ENCODE peak calls at places on chromosome 1, in eight cellular contexts. N is left ventricle myocardium inferior, S is fibroblast of lung, B is LNCaP clone FGC, G is choroid plexus epithelial cell, Q is cardiac fibroblast, V is colonic mucosa, U is lung. J is an unnamed sample.

GRCh38 chr1:27037518-27037917 is 24.9 kb upstream of the TENT5B start:
- DNase-seq in V (no peak), B (no peak), S (no peak), N (no peak), G (no peak), U (no peak), Q (no peak), J (no peak)

GRCh38 chr1:46401514-46401913 is 7.4 kb downstream of the FAAH start:
- DNase-seq in U (no peak), B (no peak), S (peak; percentile 16), V (no peak), N (no peak), G (peak; percentile 16), Q (peak; percentile 45), J (peak; percentile 27)

GRCh38 chr1:188937965-188938551 is 1539.6 kb downstream of the BRINP3 start:
- DNase-seq in B (no peak), G (peak; percentile 8), U (no peak), S (peak; percentile 2), V (no peak), N (no peak), Q (no peak), J (no peak)

GRCh38 chr1:172401907-172402306 is 18.6 kb upstream of the C1orf105 start:
- DNase-seq in S (no peak), B (no peak), V (no peak), G (no peak), Q (no peak), U (no peak), N (no peak), J (peak; percentile 31)

GRCh38 chr1:213119794-213120193 is 68.8 kb downstream of the RPS6KC1 start:
- DNase-seq in N (no peak), B (no peak), U (no peak), V (no peak), G (no peak), Q (no peak), S (no peak), J (no peak)

GRCh38 chr1:162944974-162945639 is 84.1 kb upstream of the CCDC190 start:
- DNase-seq in U (no peak), N (no peak), Q (no peak), G (no peak), S (no peak), B (no peak), V (no peak), J (no peak)

GRCh38 chr1:185074307-185074706 is 28.9 kb downstream of the RNF2 start:
- DNase-seq in B (no peak), Q (peak; percentile 28), S (no peak), U (no peak), V (no peak), G (peak; percentile 30), N (no peak), J (peak; percentile 30)

GRCh38 chr1:150613061-150613920 is 16.1 kb downstream of the ENSA start:
- DNase-seq in S (peak; percentile 94), V (peak; percentile 80), Q (peak; percentile 96), U (no peak), G (peak; percentile 85), B (peak; percentile 76), N (no peak), J (peak; percentile 88)

GRCh38 chr1:12453400-12454343 is 164.3 kb downstream of the DHRS3 start:
- DNase-seq in S (no peak), V (no peak), U (no peak), N (no peak), G (no peak), Q (no peak), B (no peak), J (no peak)

GRCh38 chr1:21508580-21509350 is 458 bp upstream of the ALPL start:
- DNase-seq in V (peak; percentile 63), U (peak; percentile 81), Q (peak; percentile 50), G (peak; percentile 48), N (peak; percentile 76), B (no peak), S (peak; percentile 43), J (peak; percentile 24)
- H3K4me3 ChIP-seq in V (no peak overlapping the region), U (no peak overlapping the region), Q (peak overlapping the region; percentile 27), G (peak overlapping the region; percentile 41), N (peak overlapping the region; percentile 64), B (no peak overlapping the region), S (no peak overlapping the region), J (peak overlapping the region; percentile 39)

DNA sequence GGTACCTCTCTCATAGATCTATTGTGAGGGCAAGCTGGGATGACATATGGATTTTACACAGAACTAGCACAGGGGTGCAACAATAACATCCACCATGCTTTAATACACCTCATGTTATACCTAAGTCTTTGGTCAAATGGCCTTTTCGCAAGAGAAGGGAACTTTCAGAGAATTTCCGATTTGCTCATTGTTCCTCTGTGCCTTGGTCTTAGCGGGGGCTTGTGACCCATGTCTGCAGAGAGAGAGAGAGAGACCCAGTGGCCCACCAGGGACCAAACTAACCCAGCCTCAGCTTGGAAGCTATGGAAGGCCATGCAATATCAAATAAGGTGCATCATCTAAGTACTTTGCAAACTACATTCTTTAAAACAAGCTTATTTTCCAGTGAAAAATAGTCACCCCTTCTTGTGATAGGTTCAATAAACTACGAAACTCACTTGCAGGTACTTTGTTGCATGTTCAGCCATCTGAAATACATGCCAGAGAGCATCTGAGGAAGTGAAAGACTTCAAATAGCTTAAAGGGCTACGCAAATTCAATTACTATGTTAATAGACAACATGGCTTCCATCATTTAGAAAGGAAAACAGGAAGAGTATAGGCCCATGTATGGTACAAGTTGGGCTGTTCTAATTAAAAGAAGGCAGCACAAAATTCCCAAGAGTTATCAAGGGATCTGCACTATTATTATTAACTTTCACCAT is 100.7 kb downstream of the KCNN3 start:
- DNase-seq in V (no peak), B (no peak), U (no peak), Q (no peak), S (no peak), G (no peak), N (no peak), J (no peak)
- TF ChIP-seq CTCF in V (no peak), B (no peak), U (no peak), Q (no peak), S (no peak), G (no peak), N (no peak), J (no peak)

DNA sequence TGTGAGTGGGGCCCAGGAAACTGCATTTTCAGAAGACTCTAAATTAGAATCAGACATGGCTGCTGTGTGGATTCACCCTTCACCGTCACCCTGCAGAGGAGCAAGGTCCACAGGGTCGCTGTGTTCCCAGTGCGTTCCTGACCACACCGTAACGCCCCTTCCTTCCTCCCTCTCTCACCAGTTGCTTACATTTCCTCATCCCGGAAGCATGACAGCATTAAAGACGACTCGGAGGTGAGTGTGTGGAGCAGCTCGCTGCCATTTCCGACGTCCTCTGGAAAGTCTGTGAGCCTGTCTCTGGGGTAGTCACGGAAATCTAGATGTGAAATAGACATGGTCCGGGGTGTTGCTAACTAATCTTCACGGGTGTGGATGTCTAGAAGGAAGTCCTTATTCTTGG is 45.9 kb downstream of the FAAP20 start:
- DNase-seq in B (no peak), G (peak; percentile 8), V (no peak), N (peak; percentile 32), U (no peak), S (no peak), Q (no peak), J (no peak)
- H3K4me3 ChIP-seq in B (no peak overlapping the region), G (no peak overlapping the region), V (no peak overlapping the region), N (no peak overlapping the region), U (no peak overlapping the region), S (no peak overlapping the region), Q (no peak overlapping the region), J (no peak overlapping the region)

GRCh38 chr1:8571200-8571984 is 246.0 kb downstream of the RERE start:
- DNase-seq in N (no peak), V (no peak), U (no peak), G (peak; percentile 75), Q (peak; percentile 76), B (peak; percentile 36), S (peak; percentile 78), J (peak; percentile 83)
- TF ChIP-seq CTCF in N (peak; percentile 52), V (no peak), U (peak; percentile 6), G (peak; percentile 61), Q (peak; percentile 57), B (peak; percentile 63), S (peak; percentile 55), J (peak; percentile 64)

GRCh38 chr1:44417351-44418021 is 12.4 kb downstream of the RNF220 start:
- DNase-seq in U (no peak), Q (no peak), B (no peak), G (peak; percentile 23), N (peak; percentile 40), V (no peak), S (no peak), J (peak; percentile 9)
- H3K4me3 ChIP-seq in U (no peak overlapping the region), Q (no peak overlapping the region), B (no peak overlapping the region), G (no peak overlapping the region), N (peak overlapping the region; percentile 65), V (no peak overlapping the region), S (no peak overlapping the region), J (no peak overlapping the region)

DNA sequence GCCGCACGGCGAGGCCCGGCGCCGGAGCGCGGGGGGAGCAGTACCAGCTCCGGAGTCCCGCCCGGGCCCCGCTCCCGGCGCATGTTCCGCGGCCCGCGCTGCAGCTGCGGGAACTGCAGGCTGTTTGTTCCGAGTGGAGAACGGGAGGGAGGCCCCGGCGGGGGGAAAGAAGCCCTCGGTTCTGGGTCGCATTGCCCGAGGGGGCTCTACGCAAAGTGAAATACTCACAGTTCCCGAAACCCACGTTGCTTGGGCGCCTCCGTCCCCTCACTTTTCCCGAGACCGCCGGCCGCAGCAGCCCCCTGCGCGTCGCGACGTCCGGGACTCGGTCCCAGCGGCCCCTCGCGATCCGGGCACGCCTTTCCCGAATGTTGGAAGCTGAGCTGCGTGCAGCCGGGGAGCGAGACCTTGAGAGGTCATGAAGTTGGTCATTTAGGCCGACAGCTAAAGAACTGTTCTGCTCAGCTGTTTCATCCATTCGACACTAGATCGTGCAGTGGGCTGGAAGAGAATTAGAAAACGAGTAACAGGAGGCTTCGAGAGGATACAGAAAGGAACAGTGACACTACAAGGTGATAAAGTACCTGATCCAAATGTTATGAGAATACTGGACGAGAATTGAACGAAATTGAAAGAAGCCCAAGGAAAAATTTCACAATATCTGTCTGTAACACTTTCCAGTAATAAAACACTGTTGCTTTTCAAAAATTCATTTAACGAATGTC is 596 bp upstream of the LIN9 start:
- DNase-seq in N (peak; percentile 20), Q (no peak), B (no peak), U (peak; percentile 29), S (peak; percentile 47), G (peak; percentile 14), V (peak; percentile 35), J (peak; percentile 16)
- TF ChIP-seq CTCF in N (peak; percentile 55), Q (peak; percentile 29), B (no peak), U (no peak), S (peak; percentile 3), G (peak; percentile 27), V (no peak), J (peak; percentile 42)

GRCh38 chr1:94805912-94806311 is 14.2 kb upstream of the SLC44A3 start:
- DNase-seq in B (no peak), U (peak; percentile 62), Q (peak; percentile 73), G (peak; percentile 77), N (no peak), S (peak; percentile 66), V (peak; percentile 71), J (peak; percentile 72)
- H3K4me3 ChIP-seq in B (no peak overlapping the region), U (no peak overlapping the region), Q (peak overlapping the region; percentile 33), G (no peak overlapping the region), N (no peak overlapping the region), S (no peak overlapping the region), V (no peak overlapping the region), J (no peak overlapping the region)

DNA sequence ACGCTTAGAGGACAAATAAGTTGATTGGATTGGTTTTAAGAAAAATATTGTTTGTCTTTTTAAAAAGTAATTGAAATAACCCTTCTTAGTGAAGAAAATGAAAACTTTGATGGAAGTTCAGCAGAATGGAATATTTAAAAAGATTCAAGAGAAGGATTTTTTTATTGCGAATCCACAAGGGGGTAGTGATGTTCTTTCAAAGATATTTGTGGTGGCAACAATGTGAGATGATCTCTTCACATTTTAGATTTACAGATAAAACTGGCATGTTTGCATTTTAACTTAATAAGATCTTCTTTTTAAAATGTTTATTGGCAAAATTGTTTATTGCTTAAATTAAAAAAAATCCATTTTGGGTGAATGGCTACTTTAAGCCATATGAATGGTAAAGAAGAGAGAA is 8.9 kb downstream of the CAMTA1 start:
- DNase-seq in G (peak; percentile 78), S (peak; percentile 79), N (no peak), V (no peak), B (peak; percentile 54), U (no peak), Q (peak; percentile 72), J (peak; percentile 82)
- TF ChIP-seq CTCF in G (peak; percentile 42), S (peak; percentile 26), N (peak; percentile 55), V (peak; percentile 29), B (peak; percentile 48), U (no peak), Q (peak; percentile 19), J (peak; percentile 37)